ENCODE peak calls at places on chromosome 21, in six cellular contexts. One of them, this sample, is unnamed.

GRCh38 chr21:37450385-37451044 is 83.9 kb downstream of the DYRK1A start:
- DNase-seq in PC-9: peak; percentile 3
- DNase-seq in CD4-positive, alpha-beta T cell: no peak
- DNase-seq in astrocyte: peak; percentile 62
- DNase-seq in AG04450: no peak
- DNase-seq in upper lobe of right lung: no peak
- DNase-seq in this sample: no peak

GRCh38 chr21:42189860-42190491 is 29.0 kb upstream of the ABCG1 start:
- DNase-seq in PC-9: no peak
- DNase-seq in CD4-positive, alpha-beta T cell: no peak
- DNase-seq in astrocyte: no peak
- DNase-seq in AG04450: no peak
- DNase-seq in upper lobe of right lung: no peak
- DNase-seq in this sample: no peak

GRCh38 chr21:42818328-42818749 is 61.0 kb downstream of the WDR4 start:
- DNase-seq in PC-9: peak; percentile 53
- DNase-seq in CD4-positive, alpha-beta T cell: peak; percentile 60
- DNase-seq in astrocyte: peak; percentile 14
- DNase-seq in AG04450: no peak
- DNase-seq in upper lobe of right lung: peak; percentile 81
- DNase-seq in this sample: peak; percentile 76

GRCh38 chr21:36932417-36932816 is 34.1 kb downstream of the HLCS start:
- DNase-seq in PC-9: no peak
- DNase-seq in CD4-positive, alpha-beta T cell: no peak
- DNase-seq in astrocyte: no peak
- DNase-seq in AG04450: no peak
- DNase-seq in upper lobe of right lung: no peak
- DNase-seq in this sample: no peak

GRCh38 chr21:17949395-17949794 is 130.2 kb upstream of the C21orf91 start:
- DNase-seq in PC-9: no peak
- DNase-seq in CD4-positive, alpha-beta T cell: no peak
- DNase-seq in astrocyte: no peak
- DNase-seq in AG04450: no peak
- DNase-seq in upper lobe of right lung: no peak
- DNase-seq in this sample: no peak

GRCh38 chr21:18252686-18253085 is 8.1 kb downstream of the CHODL start:
- DNase-seq in PC-9: no peak
- DNase-seq in CD4-positive, alpha-beta T cell: no peak
- DNase-seq in astrocyte: no peak
- DNase-seq in AG04450: no peak
- DNase-seq in upper lobe of right lung: no peak
- DNase-seq in this sample: no peak

GRCh38 chr21:38965910-38966504 is 160.3 kb downstream of the ETS2 start:
- DNase-seq in PC-9: peak; percentile 72
- DNase-seq in CD4-positive, alpha-beta T cell: no peak
- DNase-seq in astrocyte: no peak
- DNase-seq in AG04450: no peak
- DNase-seq in upper lobe of right lung: peak; percentile 78
- DNase-seq in this sample: peak; percentile 73

GRCh38 chr21:34335316-34335715 is 28.5 kb upstream of the KCNE2 start:
- DNase-seq in PC-9: no peak
- DNase-seq in CD4-positive, alpha-beta T cell: no peak
- DNase-seq in astrocyte: peak; percentile 61
- DNase-seq in AG04450: no peak
- DNase-seq in upper lobe of right lung: no peak
- DNase-seq in this sample: no peak

GRCh38 chr21:39184050-39184980 is 1.1 kb upstream of the PSMG1 start:
- DNase-seq in PC-9: no peak
- DNase-seq in CD4-positive, alpha-beta T cell: no peak
- DNase-seq in astrocyte: no peak
- DNase-seq in AG04450: no peak
- DNase-seq in upper lobe of right lung: no peak
- DNase-seq in this sample: no peak

GRCh38 chr21:42923553-42924432 is 1.6 kb downstream of the ERVH48-1 start:
- DNase-seq in PC-9: peak; percentile 70
- DNase-seq in CD4-positive, alpha-beta T cell: peak; percentile 56
- DNase-seq in astrocyte: peak; percentile 73
- DNase-seq in AG04450: peak; percentile 77
- DNase-seq in upper lobe of right lung: peak; percentile 69
- DNase-seq in this sample: peak; percentile 67

GRCh38 chr21:18725653-18726052 is 322.1 kb upstream of the TMPRSS15 start:
- DNase-seq in PC-9: no peak
- DNase-seq in CD4-positive, alpha-beta T cell: no peak
- DNase-seq in astrocyte: no peak
- DNase-seq in AG04450: no peak
- DNase-seq in upper lobe of right lung: no peak
- DNase-seq in this sample: no peak

GRCh38 chr21:38139380-38140168 is 117.2 kb upstream of the KCNJ15 start:
- DNase-seq in PC-9: no peak
- DNase-seq in CD4-positive, alpha-beta T cell: no peak
- DNase-seq in astrocyte: peak; percentile 7
- DNase-seq in AG04450: peak; percentile 24
- DNase-seq in upper lobe of right lung: no peak
- DNase-seq in this sample: no peak

GRCh38 chr21:46621457-46622182 is 13.9 kb upstream of the PRMT2 start:
- DNase-seq in PC-9: no peak
- DNase-seq in CD4-positive, alpha-beta T cell: no peak
- DNase-seq in astrocyte: no peak
- DNase-seq in AG04450: no peak
- DNase-seq in upper lobe of right lung: no peak
- DNase-seq in this sample: no peak

GRCh38 chr21:37045139-37045538 is 27.7 kb downstream of the PIGP start:
- DNase-seq in PC-9: no peak
- DNase-seq in CD4-positive, alpha-beta T cell: no peak
- DNase-seq in astrocyte: no peak
- DNase-seq in AG04450: no peak
- DNase-seq in upper lobe of right lung: no peak
- DNase-seq in this sample: no peak

GRCh38 chr21:43362306-43362927 is 64.5 kb downstream of the SIK1 start:
- DNase-seq in PC-9: no peak
- DNase-seq in CD4-positive, alpha-beta T cell: peak; percentile 86
- DNase-seq in astrocyte: peak; percentile 68
- DNase-seq in AG04450: peak; percentile 45
- DNase-seq in upper lobe of right lung: peak; percentile 80
- DNase-seq in this sample: peak; percentile 61

GRCh38 chr21:46390603-46391545 is 66.9 kb downstream of the PCNT start:
- DNase-seq in PC-9: no peak
- DNase-seq in CD4-positive, alpha-beta T cell: no peak
- DNase-seq in astrocyte: no peak
- DNase-seq in AG04450: no peak
- DNase-seq in upper lobe of right lung: no peak
- DNase-seq in this sample: no peak

GRCh38 chr21:32330784-32331311 is 32.2 kb downstream of the MRAP start:
- DNase-seq in PC-9: no peak
- DNase-seq in CD4-positive, alpha-beta T cell: no peak
- DNase-seq in astrocyte: no peak
- DNase-seq in AG04450: no peak
- DNase-seq in upper lobe of right lung: no peak
- DNase-seq in this sample: no peak

GRCh38 chr21:21003701-21004100 is 5.5 kb downstream of the NCAM2 start:
- DNase-seq in PC-9: no peak
- DNase-seq in CD4-positive, alpha-beta T cell: no peak
- DNase-seq in astrocyte: no peak
- DNase-seq in AG04450: no peak
- DNase-seq in upper lobe of right lung: no peak
- DNase-seq in this sample: no peak

GRCh38 chr21:42523211-42523610 is 9.6 kb downstream of the SLC37A1 start:
- DNase-seq in PC-9: no peak
- DNase-seq in CD4-positive, alpha-beta T cell: no peak
- DNase-seq in astrocyte: no peak
- DNase-seq in AG04450: no peak
- DNase-seq in upper lobe of right lung: no peak
- DNase-seq in this sample: no peak

GRCh38 chr21:43775795-43776430 is at the start of gene CSTB:
- DNase-seq in PC-9: no peak
- DNase-seq in CD4-positive, alpha-beta T cell: peak; percentile 76
- DNase-seq in astrocyte: peak; percentile 20
- DNase-seq in AG04450: no peak
- DNase-seq in upper lobe of right lung: peak; percentile 96
- DNase-seq in this sample: peak; percentile 86

DNA sequence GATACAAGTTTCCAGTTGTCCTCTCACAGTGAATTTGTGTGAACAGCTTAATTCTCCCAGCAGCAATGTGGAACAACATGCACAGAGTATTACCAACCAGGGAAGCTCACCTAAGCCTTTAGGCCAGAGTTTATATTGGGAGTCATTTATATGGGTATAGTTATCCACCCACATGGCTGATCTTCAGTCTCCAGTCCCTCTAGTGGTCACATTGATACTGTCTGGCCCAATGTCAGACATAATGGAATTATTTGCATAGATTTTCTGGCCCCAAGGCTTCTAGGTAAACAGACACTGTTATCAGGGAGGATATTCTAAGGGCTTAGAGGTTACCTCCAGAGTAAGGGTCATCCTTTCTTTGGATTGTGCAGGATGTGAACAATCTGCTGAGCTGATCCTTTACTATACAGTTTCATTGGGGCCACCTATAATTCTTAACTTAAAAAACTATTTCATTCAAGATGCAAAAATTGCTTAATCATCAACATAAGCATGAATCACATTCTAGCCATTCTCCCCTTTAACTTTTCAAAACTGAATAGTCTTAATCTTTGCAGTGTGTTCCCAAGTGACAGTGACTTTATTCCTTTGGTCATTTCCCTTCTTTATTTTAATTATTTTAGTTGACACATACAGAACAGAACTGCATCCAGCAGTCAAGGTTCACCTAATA is 210.9 kb downstream of the LTN1 start:
- DNase-seq in PC-9: no peak
- DNase-seq in CD4-positive, alpha-beta T cell: no peak
- DNase-seq in astrocyte: no peak
- DNase-seq in AG04450: no peak
- DNase-seq in upper lobe of right lung: no peak
- DNase-seq in this sample: no peak
- TF ChIP-seq CTCF in PC-9: peak; percentile 53
- TF ChIP-seq CTCF in CD4-positive, alpha-beta T cell: peak; percentile 34
- TF ChIP-seq CTCF in astrocyte: peak; percentile 67
- TF ChIP-seq CTCF in AG04450: peak; percentile 69
- TF ChIP-seq CTCF in upper lobe of right lung: peak; percentile 38
- TF ChIP-seq CTCF in this sample: no peak

DNA sequence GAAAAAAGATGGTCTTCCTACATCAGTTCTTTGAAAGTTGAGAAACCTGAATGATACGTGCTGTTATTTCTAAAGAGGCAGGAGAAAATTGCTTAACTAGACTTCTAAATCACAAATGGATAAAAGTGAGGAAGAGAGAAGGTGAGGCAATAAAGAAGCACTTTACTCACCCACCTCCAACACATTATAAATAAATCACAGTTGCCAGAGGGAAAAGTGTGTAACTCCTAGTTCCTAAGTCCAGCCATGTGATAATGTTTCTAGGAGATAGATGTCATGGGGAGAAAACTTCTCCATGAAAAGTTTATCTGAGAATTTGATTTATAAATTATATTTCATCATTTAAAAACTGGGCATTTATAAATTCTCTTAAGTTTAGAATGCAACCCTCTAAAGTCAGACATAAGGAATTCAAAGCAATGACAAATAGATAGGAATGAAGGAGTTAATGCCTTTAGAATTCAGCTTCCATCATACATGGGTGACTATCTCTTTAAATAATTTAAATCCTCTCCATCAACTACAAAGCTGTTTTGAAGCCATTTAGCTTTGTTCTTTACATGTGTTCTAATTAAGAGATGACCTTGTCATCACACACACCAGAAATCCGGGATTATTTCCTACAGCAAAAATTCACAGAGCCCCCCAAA is 60.0 kb downstream of the NRIP1 start:
- DNase-seq in PC-9: no peak
- DNase-seq in CD4-positive, alpha-beta T cell: no peak
- DNase-seq in astrocyte: peak; percentile 70
- DNase-seq in AG04450: no peak
- DNase-seq in upper lobe of right lung: no peak
- DNase-seq in this sample: no peak
- H3K27ac ChIP-seq in PC-9: peak overlapping the region; percentile 16
- H3K27ac ChIP-seq in CD4-positive, alpha-beta T cell: no peak overlapping the region
- H3K27ac ChIP-seq in astrocyte: peak overlapping the region; percentile 89
- H3K27ac ChIP-seq in AG04450: peak overlapping the region; percentile 89
- H3K27ac ChIP-seq in upper lobe of right lung: no peak overlapping the region
- H3K27ac ChIP-seq in this sample: no peak overlapping the region

DNA sequence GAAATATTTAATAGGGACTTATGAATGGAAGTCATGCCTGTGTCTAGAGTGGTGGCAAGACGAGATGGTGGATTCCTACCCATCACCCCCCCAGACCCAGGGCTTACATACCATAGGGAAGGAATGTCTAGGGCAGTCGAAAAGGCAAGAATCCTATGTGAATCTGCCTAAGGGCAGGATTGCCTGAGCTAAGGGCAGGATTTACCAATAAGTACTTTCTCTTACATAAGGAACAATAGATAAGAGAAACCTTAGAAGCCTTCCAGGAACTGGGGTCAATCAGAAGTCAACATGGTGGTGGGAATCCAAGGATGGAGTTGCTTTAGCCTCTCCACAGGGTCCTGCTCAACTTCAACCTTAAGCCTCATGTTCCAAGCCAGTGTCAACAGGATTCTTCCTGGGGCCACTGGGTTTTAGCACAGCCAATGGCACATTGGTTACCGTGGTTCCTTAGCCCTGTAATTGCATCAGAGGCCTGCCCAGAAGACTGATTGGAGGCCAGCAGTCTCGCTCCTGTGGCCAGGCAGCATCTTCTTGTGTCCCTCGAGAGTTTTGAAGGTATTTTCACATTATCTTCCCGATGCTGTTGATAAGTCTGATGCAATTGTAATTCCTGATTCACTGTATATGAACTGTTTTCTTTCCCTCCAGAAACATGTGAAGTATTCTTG is 20.7 kb downstream of the BACE2 start:
- DNase-seq in PC-9: no peak
- DNase-seq in CD4-positive, alpha-beta T cell: no peak
- DNase-seq in astrocyte: no peak
- DNase-seq in AG04450: no peak
- DNase-seq in upper lobe of right lung: no peak
- DNase-seq in this sample: no peak
- H3K9me3 ChIP-seq in PC-9: no peaks in the 10 kb centered on the region
- H3K9me3 ChIP-seq in CD4-positive, alpha-beta T cell: no peaks in the 10 kb centered on the region
- H3K9me3 ChIP-seq in astrocyte: no peaks in the 10 kb centered on the region
- H3K9me3 ChIP-seq in AG04450: peaks cover 5% of the 10 kb centered on the region
- H3K9me3 ChIP-seq in upper lobe of right lung: peaks cover 6% of the 10 kb centered on the region
- H3K9me3 ChIP-seq in this sample: no peaks in the 10 kb centered on the region

DNA sequence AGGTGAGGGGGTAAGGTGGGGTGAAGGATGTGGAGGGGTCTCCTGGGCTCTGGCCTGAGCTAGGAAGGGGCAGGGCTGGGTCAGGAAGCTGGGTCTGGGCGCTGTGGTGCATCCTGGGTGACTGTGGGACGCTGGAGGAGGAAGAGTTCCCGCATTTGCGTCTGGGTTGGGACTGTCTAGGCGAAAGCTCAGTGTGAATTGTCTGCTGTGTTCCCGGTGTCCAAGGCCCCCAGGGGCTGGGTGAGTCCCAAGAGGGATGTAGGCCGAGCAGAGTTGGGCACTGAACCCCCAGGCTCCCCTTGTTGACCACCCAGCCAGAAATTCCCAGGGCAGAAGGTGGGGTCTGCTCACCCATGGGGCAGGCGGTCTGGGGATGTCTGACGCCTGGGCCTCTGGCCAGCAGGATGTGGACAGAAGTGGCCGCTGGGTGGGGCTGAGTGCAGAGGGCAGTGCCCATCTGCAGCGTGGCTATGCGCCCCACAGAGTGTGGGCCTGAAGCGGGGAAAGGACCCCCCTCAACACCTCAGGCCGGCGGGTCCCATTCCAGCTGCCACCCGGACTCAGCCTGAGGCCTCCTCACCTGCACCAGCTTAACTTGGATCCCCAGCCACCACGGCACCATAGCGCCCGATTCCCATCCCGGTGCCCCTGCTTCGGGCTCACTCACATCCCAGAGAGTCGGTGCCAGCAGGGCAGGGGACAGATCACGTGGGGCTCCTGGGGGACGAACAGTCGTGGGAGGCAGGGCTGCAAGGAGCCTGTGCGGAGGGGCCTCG is 36.9 kb upstream of the POFUT2 start:
- DNase-seq in PC-9: no peak
- DNase-seq in CD4-positive, alpha-beta T cell: no peak
- DNase-seq in astrocyte: no peak
- DNase-seq in AG04450: no peak
- DNase-seq in upper lobe of right lung: peak; percentile 67
- DNase-seq in this sample: no peak
- TF ChIP-seq CTCF in PC-9: no peak
- TF ChIP-seq CTCF in CD4-positive, alpha-beta T cell: no peak
- TF ChIP-seq CTCF in astrocyte: no peak
- TF ChIP-seq CTCF in AG04450: no peak
- TF ChIP-seq CTCF in upper lobe of right lung: peak; percentile 11
- TF ChIP-seq CTCF in this sample: no peak

This sample was measured in adrenal gland.